ENCODE peak calls at places on chromosomes 1 and 21, in six cellular contexts. H is neural progenitor cell, U is ovary, K is Caco-2, P is heart left ventricle, Y is WERI-Rb-1. N is an unnamed sample.

GRCh38 chr21:42063578-42064521 is 7.3 kb upstream of the UMODL1 start:
- DNase-seq in H (peak), U (no peak), K (no peak), P (no peak), Y (peak), N (no peak)

GRCh38 chr21:37642493-37642892 is 273.8 kb downstream of the KCNJ6 start:
- DNase-seq in H (peak), U (no peak), K (peak), P (no peak), Y (peak), N (no peak)

GRCh38 chr1:115666702-115667101 is 24.9 kb downstream of the VANGL1 start:
- DNase-seq in H (no peak), U (no peak), K (no peak), P (peak), Y (no peak), N (no peak)

GRCh38 chr1:63621698-63622097 is 28.5 kb downstream of the PGM1 start:
- DNase-seq in H (no peak), U (no peak), K (no peak), P (peak), Y (no peak), N (no peak)

GRCh38 chr1:12769976-12770505 is 3.5 kb upstream of the PRAMEF12 start:
- DNase-seq in H (no peak), U (no peak), K (no peak), P (no peak), Y (no peak), N (no peak)

GRCh38 chr1:235368428-235368827 is 1.2 kb downstream of the TBCE start:
- DNase-seq in H (no peak), U (no peak), K (no peak), P (no peak), Y (peak), N (no peak)

GRCh38 chr1:228339059-228339704 is 67.5 kb downstream of the TRIM11 start:
- DNase-seq in H (no peak), U (no peak), K (peak), P (peak), Y (no peak), N (no peak)

GRCh38 chr1:196034080-196034706 is 574.0 kb downstream of the KCNT2 start:
- DNase-seq in H (peak), U (no peak), K (no peak), P (no peak), Y (peak), N (peak)

GRCh38 chr1:44775930-44776748 is 799 bp downstream of the RPS8 start:
- DNase-seq in H (no peak), U (no peak), K (no peak), P (no peak), Y (no peak), N (no peak)

GRCh38 chr1:11930571-11931445 is 3.7 kb upstream of the PLOD1 start:
- DNase-seq in H (no peak), U (peak), K (no peak), P (peak), Y (no peak), N (no peak)

GRCh38 chr21:44496900-44497550 is 41.7 kb downstream of the LRRC3 start:
- DNase-seq in H (peak), U (no peak), K (no peak), P (no peak), Y (no peak), N (no peak)

GRCh38 chr1:196180847-196181593 is 427.2 kb downstream of the KCNT2 start:
- DNase-seq in H (no peak), U (no peak), K (no peak), P (no peak), Y (no peak), N (no peak)

GRCh38 chr1:19331262-19331878 is 19.2 kb downstream of the SLC66A1 start:
- DNase-seq in H (no peak), U (no peak), K (no peak), P (no peak), Y (no peak), N (no peak)

GRCh38 chr1:210700511-210700910 is 371.8 kb downstream of the HHAT start:
- DNase-seq in H (no peak), U (no peak), K (no peak), P (no peak), Y (no peak), N (no peak)

GRCh38 chr1:224582041-224582440 is 34.1 kb upstream of the CNIH3 start:
- DNase-seq in H (no peak), U (no peak), K (no peak), P (no peak), Y (no peak), N (no peak)

GRCh38 chr1:114083186-114083585 is 70.5 kb downstream of the SYT6 start:
- DNase-seq in H (no peak), U (no peak), K (no peak), P (no peak), Y (no peak), N (no peak)

GRCh38 chr1:15698201-15698600 is 14.1 kb downstream of the PLEKHM2 start:
- DNase-seq in H (no peak), U (no peak), K (no peak), P (no peak), Y (no peak), N (no peak)

GRCh38 chr1:117615474-117615873 is 9.6 kb downstream of the TENT5C start:
- DNase-seq in H (no peak), U (no peak), K (no peak), P (no peak), Y (no peak), N (no peak)

GRCh38 chr1:2527553-2527860 is 1.1 kb upstream of the PANK4 start:
- DNase-seq in H (no peak), U (no peak), K (no peak), P (no peak), Y (no peak), N (no peak)

GRCh38 chr1:91783423-91784162 is 102.4 kb downstream of the TGFBR3 start:
- DNase-seq in H (no peak), U (no peak), K (no peak), P (no peak), Y (no peak), N (no peak)

GRCh38 chr1:22290157-22290556 is 147.3 kb upstream of the WNT4 start:
- DNase-seq in H (no peak), U (no peak), K (no peak), P (no peak), Y (no peak), N (no peak)

GRCh38 chr1:43688594-43689000 is 18.7 kb upstream of the ST3GAL3 start:
- DNase-seq in H (no peak), U (no peak), K (no peak), P (no peak), Y (no peak), N (no peak)

GRCh38 chr21:41435728-41436127 is 9.7 kb downstream of the MX1 start:
- DNase-seq in H (no peak), U (no peak), K (no peak), P (no peak), Y (no peak), N (no peak)

GRCh38 chr1:222777977-222778376 is 36.9 kb upstream of the DISP1 start:
- DNase-seq in H (no peak), U (no peak), K (no peak), P (no peak), Y (no peak), N (no peak)

GRCh38 chr1:88936223-88936523 is 44.8 kb upstream of the GTF2B start:
- DNase-seq in H (no peak), U (no peak), K (no peak), P (no peak), Y (no peak), N (no peak)

GRCh38 chr1:59750612-59751395 is 63.9 kb upstream of the HOOK1 start:
- DNase-seq in H (no peak), U (peak), K (no peak), P (no peak), Y (no peak), N (no peak)

GRCh38 chr1:15453773-15454172 is 2.8 kb upstream of the CELA2A start:
- DNase-seq in H (no peak), U (no peak), K (no peak), P (no peak), Y (no peak), N (no peak)

GRCh38 chr21:29300547-29301138 is 1.9 kb downstream of the BACH1 start:
- DNase-seq in H (no peak), U (no peak), K (no peak), P (no peak), Y (peak), N (no peak)

GRCh38 chr1:53377438-53377841 is 49.6 kb upstream of the LRP8 start:
- DNase-seq in H (no peak), U (no peak), K (no peak), P (peak), Y (peak), N (no peak)

GRCh38 chr1:65703853-65704252 is 88.8 kb upstream of the PDE4B start:
- DNase-seq in H (no peak), U (no peak), K (no peak), P (no peak), Y (no peak), N (no peak)

GRCh38 chr1:97306504-97306903 is 584.9 kb downstream of the PTBP2 start:
- DNase-seq in H (no peak), U (no peak), K (no peak), P (no peak), Y (no peak), N (no peak)

GRCh38 chr1:15277370-15277769 is 30.3 kb downstream of the FHAD1 start:
- DNase-seq in H (no peak), U (no peak), K (no peak), P (no peak), Y (no peak), N (no peak)

GRCh38 chr1:237932806-237933205 is 42.1 kb upstream of the ZP4 start:
- DNase-seq in H (no peak), U (no peak), K (no peak), P (no peak), Y (no peak), N (no peak)

GRCh38 chr1:37764888-37765441 is at the start of gene EPHA10:
- DNase-seq in H (peak), U (no peak), K (no peak), P (no peak), Y (peak), N (peak)

GRCh38 chr1:181783208-181783607 is 278.3 kb downstream of the ZNF648 start:
- DNase-seq in H (peak), U (no peak), K (no peak), P (no peak), Y (no peak), N (no peak)

GRCh38 chr1:17167783-17168479 is 37.0 kb upstream of the PADI1 start:
- DNase-seq in H (no peak), U (no peak), K (no peak), P (no peak), Y (no peak), N (no peak)

GRCh38 chr1:43990271-43991199 is 864 bp upstream of the CCDC24 start:
- DNase-seq in H (no peak), U (no peak), K (no peak), P (no peak), Y (no peak), N (no peak)

GRCh38 chr1:203769505-203770343 is 4.7 kb downstream of the LAX1 start:
- DNase-seq in H (no peak), U (peak), K (peak), P (peak), Y (peak), N (peak)

GRCh38 chr1:245086389-245086969 is 68.3 kb upstream of the KIF26B start:
- DNase-seq in H (no peak), U (no peak), K (no peak), P (no peak), Y (no peak), N (no peak)

GRCh38 chr1:30415171-30415940 is 308.0 kb downstream of the MATN1 start:
- DNase-seq in H (no peak), U (no peak), K (no peak), P (peak), Y (no peak), N (no peak)

GRCh38 chr1:23469372-23469982 is 14.5 kb downstream of the ASAP3 start:
- DNase-seq in H (no peak), U (no peak), K (no peak), P (peak), Y (no peak), N (no peak)

GRCh38 chr1:23463286-23463685 is 20.7 kb downstream of the ASAP3 start:
- DNase-seq in H (no peak), U (no peak), K (no peak), P (no peak), Y (no peak), N (no peak)

GRCh38 chr1:23470282-23471070 is 13.5 kb downstream of the ASAP3 start:
- DNase-seq in H (no peak), U (peak), K (no peak), P (peak), Y (no peak), N (no peak)

GRCh38 chr1:23462766-23463165 is 21.2 kb downstream of the ASAP3 start:
- DNase-seq in H (no peak), U (no peak), K (no peak), P (no peak), Y (no peak), N (no peak)

GRCh38 chr1:23466423-23466989 is 17.5 kb downstream of the ASAP3 start:
- DNase-seq in H (no peak), U (no peak), K (no peak), P (no peak), Y (no peak), N (no peak)
- TF ChIP-seq CTCF in H (no peak), U (no peak), K (no peak), P (no peak), Y (no peak), N (no peak)

GRCh38 chr1:153357076-153357852 is 390 bp upstream of the S100A9 start:
- DNase-seq in H (no peak), U (no peak), K (no peak), P (peak), Y (peak), N (no peak)

GRCh38 chr1:153356392-153357075 is 1.1 kb upstream of the S100A9 start:
- DNase-seq in H (no peak), U (no peak), K (no peak), P (no peak), Y (peak), N (no peak)

GRCh38 chr1:153354515-153355193 is 3.0 kb upstream of the S100A9 start:
- DNase-seq in H (no peak), U (no peak), K (no peak), P (no peak), Y (peak), N (no peak)

GRCh38 chr1:153353226-153353947 is 4.3 kb upstream of the S100A9 start:
- DNase-seq in H (peak), U (no peak), K (no peak), P (no peak), Y (peak), N (peak)

DNA sequence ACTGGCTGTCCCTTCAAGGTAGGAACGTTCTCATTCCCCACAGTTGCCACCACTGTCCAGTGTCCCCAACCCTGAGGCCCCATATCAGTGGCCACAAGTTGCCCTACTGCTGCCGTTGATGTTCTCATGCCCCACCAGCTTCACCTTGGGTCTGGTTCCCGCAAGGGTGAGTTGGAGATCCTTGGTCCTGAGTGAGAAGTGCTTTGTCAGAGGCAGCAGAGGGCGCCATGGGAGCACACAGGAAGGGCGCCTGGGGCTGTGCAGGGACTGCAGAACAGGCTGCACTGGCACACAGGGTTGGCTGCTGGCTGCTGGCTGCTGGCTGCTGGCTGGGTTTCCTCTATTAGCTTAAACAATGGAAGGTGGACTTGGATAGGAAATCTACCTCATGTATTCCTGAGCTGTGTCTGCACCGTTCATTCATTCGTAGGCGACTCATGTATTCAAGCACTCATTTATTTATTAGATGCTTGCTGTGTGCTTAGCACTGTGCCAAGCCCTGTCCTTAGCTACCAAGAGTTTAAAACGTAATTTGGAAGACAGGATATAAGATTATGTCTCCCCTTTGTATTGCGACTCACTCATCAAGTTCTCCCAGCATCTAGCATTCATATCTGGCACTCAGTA is 2.1 kb upstream of the S100A9 start:
- DNase-seq in H (peak), U (no peak), K (peak), P (peak), Y (peak), N (peak)
- TF ChIP-seq CTCF in H (peak), U (no peak), K (peak), P (peak), Y (peak), N (no peak)

GRCh38 chr1:229661022-229661877 is 35.2 kb downstream of the URB2 start:
- DNase-seq in H (peak), U (peak), K (peak), P (peak), Y (peak), N (peak)
- TF ChIP-seq CTCF in H (peak), U (peak), K (peak), P (peak), Y (peak), N (peak)

GRCh38 chr1:168300626-168301025 is 19.9 kb downstream of the TBX19 start:
- DNase-seq in H (no peak), U (no peak), K (no peak), P (no peak), Y (no peak), N (no peak)

GRCh38 chr1:168298446-168298845 is 17.8 kb downstream of the TBX19 start:
- DNase-seq in H (no peak), U (no peak), K (no peak), P (no peak), Y (no peak), N (no peak)

GRCh38 chr1:168304865-168305264 is 24.2 kb downstream of the TBX19 start:
- DNase-seq in H (no peak), U (no peak), K (no peak), P (no peak), Y (no peak), N (no peak)

GRCh38 chr1:168301664-168302320 is 21.1 kb downstream of the TBX19 start:
- DNase-seq in H (no peak), U (no peak), K (peak), P (no peak), Y (no peak), N (no peak)

GRCh38 chr1:168303716-168304540 is 23.3 kb downstream of the TBX19 start:
- DNase-seq in H (no peak), U (no peak), K (no peak), P (no peak), Y (no peak), N (no peak)
- TF ChIP-seq CTCF in H (no peak), U (no peak), K (no peak), P (no peak), Y (no peak), N (no peak)

GRCh38 chr1:187477103-187477502 is 648.4 kb downstream of the PLA2G4A start:
- DNase-seq in H (no peak), U (no peak), K (no peak), P (no peak), Y (no peak), N (no peak)

GRCh38 chr1:187481581-187482148 is 652.9 kb downstream of the PLA2G4A start:
- DNase-seq in H (no peak), U (no peak), K (no peak), P (no peak), Y (no peak), N (no peak)

GRCh38 chr1:187471555-187471954 is 642.8 kb downstream of the PLA2G4A start:
- DNase-seq in H (no peak), U (no peak), K (no peak), P (no peak), Y (no peak), N (no peak)

GRCh38 chr1:187474266-187474665 is 645.5 kb downstream of the PLA2G4A start:
- DNase-seq in H (no peak), U (no peak), K (no peak), P (no peak), Y (no peak), N (no peak)

DNA sequence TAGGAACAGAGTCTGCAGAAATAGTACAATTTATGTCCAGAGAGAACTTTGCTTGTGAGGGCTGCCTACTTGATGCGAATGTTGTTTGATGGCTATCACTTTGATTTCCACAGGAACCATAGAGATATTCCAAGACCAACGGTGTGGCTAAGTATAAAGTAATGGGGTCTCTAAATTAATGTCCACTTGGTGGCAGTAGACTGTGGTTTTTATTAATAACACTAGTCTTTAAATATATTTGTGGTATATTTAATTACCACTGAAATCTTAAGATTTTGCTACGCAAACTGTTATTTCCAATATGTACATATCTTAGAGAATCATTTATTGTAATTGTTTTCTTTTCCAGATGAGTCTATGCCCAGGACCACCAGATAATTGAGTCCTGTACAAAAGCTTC is 647.9 kb downstream of the PLA2G4A start:
- DNase-seq in H (peak), U (no peak), K (no peak), P (no peak), Y (no peak), N (no peak)
- TF ChIP-seq CTCF in H (peak), U (no peak), K (no peak), P (no peak), Y (no peak), N (no peak)

GRCh38 chr1:71343686-71344416 is 263.0 kb upstream of the ZRANB2 start:
- DNase-seq in H (no peak), U (no peak), K (no peak), P (no peak), Y (peak), N (no peak)
- TF ChIP-seq CTCF in H (peak), U (no peak), K (no peak), P (no peak), Y (peak), N (no peak)

GRCh38 chr1:107706181-107706580 is 258.8 kb downstream of the VAV3 start:
- DNase-seq in H (no peak), U (no peak), K (no peak), P (no peak), Y (no peak), N (no peak)
- TF ChIP-seq CTCF in H (no peak), U (no peak), K (no peak), P (no peak), Y (no peak), N (no peak)

N was measured in nephron progenitor cell.